ENCODE peak calls at places on chromosomes 4 and X, in six cellular contexts. E is neuronal stem cell, P is trophoblast cell, C is mesendoderm, G is IMR-90, N is H1. T is an unnamed sample. For H3K4me1, the result is how much of the 10 kb centered on the place peaks cover.

GRCh38 chr4:139611391-139611790 is 54.2 kb upstream of the MGST2 start:
- DNase-seq in E (no peak), P (no peak), C (no peak), G (no peak), N (no peak), T (no peak)

GRCh38 chrX:96833333-96833732 is 50.4 kb upstream of the RPA4 start:
- DNase-seq in E (no peak), P (peak), C (no peak), G (peak), N (no peak), T (no peak)

GRCh38 chrX:154355776-154356140 is 18.7 kb downstream of the FLNA start:
- DNase-seq in E (no peak), P (no peak), C (no peak), G (no peak), N (no peak), T (no peak)

GRCh38 chrX:151393514-151393913 is 3.5 kb upstream of the VMA21 start:
- DNase-seq in E (peak), P (peak), C (peak), G (no peak), N (no peak), T (no peak)

GRCh38 chr4:57109847-57110634 is at the start of gene IGFBP7:
- DNase-seq in E (no peak), P (peak), C (no peak), G (no peak), N (no peak), T (peak)

GRCh38 chr4:144176476-144176875 is 36.0 kb upstream of the GYPA start:
- DNase-seq in E (no peak), P (no peak), C (no peak), G (no peak), N (no peak), T (no peak)

GRCh38 chrX:17725176-17725575 is 12.1 kb upstream of the SCML1 start:
- DNase-seq in E (no peak), P (no peak), C (no peak), G (no peak), N (no peak), T (no peak)

GRCh38 chr4:8173641-8174242 is 15.1 kb upstream of the ABLIM2 start:
- DNase-seq in E (no peak), P (no peak), C (no peak), G (no peak), N (no peak), T (no peak)

GRCh38 chr4:135724426-135724825 is 1522.8 kb upstream of the PABPC4L start:
- DNase-seq in E (no peak), P (peak), C (no peak), G (no peak), N (no peak), T (no peak)

GRCh38 chr4:14265651-14266050 is 638.1 kb upstream of the BOD1L1 start:
- DNase-seq in E (no peak), P (no peak), C (no peak), G (no peak), N (no peak), T (no peak)

GRCh38 chr4:87884976-87885574 is 52.3 kb downstream of the MEPE start:
- DNase-seq in E (no peak), P (peak), C (no peak), G (no peak), N (no peak), T (no peak)

GRCh38 chr4:147157860-147158701 is 212.4 kb upstream of the TTC29 start:
- DNase-seq in E (peak), P (no peak), C (peak), G (peak), N (no peak), T (peak)
- H3K4me3 ChIP-seq in E (peak), P (peak), C (no peak), G (peak), N (peak), T (peak)

DNA sequence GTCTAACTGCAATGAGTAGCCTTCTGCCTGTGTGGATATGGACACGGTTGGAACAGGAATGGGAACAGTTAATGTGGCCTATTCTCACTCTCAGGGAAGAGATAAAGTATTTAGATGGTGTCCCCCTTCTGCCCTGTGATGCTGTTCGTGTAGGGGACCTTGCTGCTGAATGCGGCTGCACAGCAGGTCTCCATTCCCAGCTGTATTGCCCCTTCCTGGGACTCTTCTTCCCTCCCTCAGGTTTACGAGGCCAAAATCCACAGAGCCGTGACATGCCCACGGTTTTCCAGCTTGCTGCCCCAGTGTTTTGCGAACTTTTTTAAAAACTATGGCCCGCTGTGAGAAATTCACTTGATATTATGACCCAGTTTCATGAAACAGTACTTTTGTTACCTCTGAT is 50.3 kb downstream of the SNX25 start:
- DNase-seq in E (no peak), P (no peak), C (no peak), G (no peak), N (no peak), T (no peak)
- H3K4me1 ChIP-seq in E (under half), P (under half), C (under half), G (under half), N (under half), T (under half)

GRCh38 chr4:101987623-101988243 is 197.2 kb downstream of the BANK1 start:
- DNase-seq in E (no peak), P (no peak), C (no peak), G (no peak), N (no peak), T (peak)
- H3K23ac ChIP-seq in E (no peak), P (no peak), C (no peak), G (no peak), N (no peak), T (no peak)

GRCh38 chr4:53593765-53594164 is 2.5 kb upstream of the LNX1 start:
- DNase-seq in E (no peak), P (no peak), C (no peak), G (no peak), N (no peak), T (no peak)

GRCh38 chr4:53592686-53593641 is 1.7 kb upstream of the LNX1 start:
- DNase-seq in E (no peak), P (peak), C (peak), G (no peak), N (peak), T (peak)

GRCh38 chr4:53591372-53591892 is at the start of gene LNX1:
- DNase-seq in E (no peak), P (peak), C (peak), G (no peak), N (peak), T (no peak)

GRCh38 chr4:53589511-53589910 is 1.8 kb downstream of the LNX1 start:
- DNase-seq in E (no peak), P (peak), C (no peak), G (no peak), N (no peak), T (peak)

GRCh38 chr4:53592128-53592527 is 842 bp upstream of the LNX1 start:
- DNase-seq in E (no peak), P (peak), C (peak), G (peak), N (no peak), T (peak)
- H3K4me3 ChIP-seq in E (no peak), P (no peak), C (no peak), G (no peak), N (peak), T (no peak)

GRCh38 chr4:84952776-84953175 is 13.7 kb downstream of the WDFY3 start:
- DNase-seq in E (no peak), P (no peak), C (no peak), G (no peak), N (no peak), T (no peak)
- H3K4me1 ChIP-seq in E (under half), P (under half), C (under half), G (under half), N (under half), T (under half)